ENCODE peak calls at places on chromosomes 11 and 22, in ten cellular contexts. L, V, Y, D, O, M, A, K, R and W are unnamed samples.

GRCh38 chr11:66464916-66465315 is 1.8 kb upstream of the PELI3 start:
- DNase-seq in L (no peak), V (no peak), Y (no peak), D (no peak), O (no peak), M (no peak), A (no peak), K (no peak), R (no peak), W (no peak)

GRCh38 chr11:8025816-8026215 is 38.7 kb downstream of the EIF3F start:
- DNase-seq in L (no peak), V (no peak), Y (no peak), D (peak; percentile 41), O (no peak), M (no peak), A (no peak), K (no peak), R (no peak), W (no peak)

GRCh38 chr22:21650280-21650679 is 8.2 kb downstream of the SDF2L1 start:
- DNase-seq in L (no peak), V (no peak), Y (no peak), D (no peak), O (no peak), M (no peak), A (no peak), K (no peak), R (no peak), W (no peak)

GRCh38 chr11:36211735-36212430 is 77.3 kb downstream of the COMMD9 start:
- DNase-seq in L (no peak), V (peak; percentile 11), Y (no peak), D (no peak), O (no peak), M (no peak), A (no peak), K (no peak), R (no peak), W (no peak)

GRCh38 chr22:29704528-29705285 is 15.1 kb upstream of the CABP7 start:
- DNase-seq in L (no peak), V (no peak), Y (peak; percentile 42), D (peak; percentile 34), O (peak; percentile 24), M (peak; percentile 56), A (peak; percentile 26), K (no peak), R (no peak), W (no peak)

GRCh38 chr11:47109051-47109791 is 67.5 kb downstream of the ARFGAP2 start:
- DNase-seq in L (no peak), V (peak; percentile 31), Y (no peak), D (no peak), O (no peak), M (no peak), A (no peak), K (no peak), R (no peak), W (no peak)

GRCh38 chr11:72223615-72224586 is 666 bp upstream of the INPPL1 start:
- DNase-seq in L (peak; percentile 91), V (peak; percentile 79), Y (peak; percentile 75), D (peak; percentile 70), O (no peak), M (peak; percentile 85), A (no peak), K (peak; percentile 65), R (peak; percentile 8), W (peak; percentile 83)

GRCh38 chr11:17604201-17604912 is 57.3 kb downstream of the OTOG start:
- DNase-seq in L (peak; percentile 65), V (no peak), Y (no peak), D (no peak), O (no peak), M (no peak), A (no peak), K (peak; percentile 27), R (no peak), W (no peak)

GRCh38 chr11:103491777-103492176 is 382.6 kb downstream of the DYNC2H1 start:
- DNase-seq in L (no peak), V (peak; percentile 96), Y (no peak), D (no peak), O (no peak), M (no peak), A (no peak), K (no peak), R (no peak), W (no peak)

GRCh38 chr11:124718801-124719200 is 20.9 kb upstream of the NRGN start:
- DNase-seq in L (no peak), V (no peak), Y (no peak), D (no peak), O (no peak), M (no peak), A (no peak), K (no peak), R (no peak), W (no peak)

GRCh38 chr11:124719534-124719933 is 20.2 kb upstream of the NRGN start:
- DNase-seq in L (no peak), V (no peak), Y (no peak), D (no peak), O (no peak), M (no peak), A (no peak), K (no peak), R (no peak), W (no peak)

GRCh38 chr11:124724854-124725718 is 14.7 kb upstream of the NRGN start:
- DNase-seq in L (no peak), V (no peak), Y (peak; percentile 17), D (no peak), O (no peak), M (peak; percentile 62), A (no peak), K (peak; percentile 87), R (no peak), W (no peak)

GRCh38 chr11:124725719-124726105 is 14.0 kb upstream of the NRGN start:
- DNase-seq in L (no peak), V (no peak), Y (no peak), D (no peak), O (no peak), M (no peak), A (no peak), K (no peak), R (no peak), W (no peak)

DNA sequence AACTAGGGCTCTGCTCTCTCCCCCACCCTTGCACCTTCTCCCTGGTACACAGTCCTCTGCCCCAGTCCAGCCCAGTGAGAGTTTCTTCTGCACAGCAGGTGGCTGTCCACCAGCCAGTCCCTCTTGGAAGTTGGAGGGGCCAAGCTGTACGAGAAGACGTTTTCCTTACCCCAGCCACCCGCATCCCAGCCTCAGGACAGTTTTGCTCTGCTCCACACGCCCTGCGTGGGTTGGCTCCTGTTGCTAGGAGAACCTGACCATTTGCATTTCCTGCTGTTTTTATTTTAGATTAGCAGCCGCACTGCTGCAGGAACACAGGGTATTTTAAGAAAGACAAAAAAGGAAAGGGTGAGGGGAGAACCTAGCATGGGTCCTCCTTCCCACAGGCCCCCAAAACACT is 17.6 kb upstream of the NRGN start:
- DNase-seq in L (no peak), V (no peak), Y (no peak), D (no peak), O (no peak), M (no peak), A (no peak), K (no peak), R (no peak), W (no peak)
- H3K27me3 ChIP-seq in L (no peaks in the 10 kb centered on the region), V (peaks cover 48% of the 10 kb centered on the region), Y (no peaks in the 10 kb centered on the region), D (peaks cover 23% of the 10 kb centered on the region), O (peaks cover 41% of the 10 kb centered on the region), M (peaks cover 77% of the 10 kb centered on the region), A (no peaks in the 10 kb centered on the region), K (no peaks in the 10 kb centered on the region), R (peaks cover 88% of the 10 kb centered on the region), W (peaks cover 97% of the 10 kb centered on the region)

GRCh38 chr22:33302549-33302948 is 244.4 kb upstream of the SYN3 start:
- DNase-seq in L (no peak), V (no peak), Y (no peak), D (no peak), O (no peak), M (no peak), A (no peak), K (no peak), R (no peak), W (no peak)
- H3K27ac ChIP-seq in L (no peak overlapping the region), V (no peak overlapping the region), Y (no peak overlapping the region), D (no peak overlapping the region), O (no peak overlapping the region), M (peak overlapping the region; percentile 20), A (no peak overlapping the region), K (no peak overlapping the region), R (no peak overlapping the region), W (peak overlapping the region; percentile 66)

DNA sequence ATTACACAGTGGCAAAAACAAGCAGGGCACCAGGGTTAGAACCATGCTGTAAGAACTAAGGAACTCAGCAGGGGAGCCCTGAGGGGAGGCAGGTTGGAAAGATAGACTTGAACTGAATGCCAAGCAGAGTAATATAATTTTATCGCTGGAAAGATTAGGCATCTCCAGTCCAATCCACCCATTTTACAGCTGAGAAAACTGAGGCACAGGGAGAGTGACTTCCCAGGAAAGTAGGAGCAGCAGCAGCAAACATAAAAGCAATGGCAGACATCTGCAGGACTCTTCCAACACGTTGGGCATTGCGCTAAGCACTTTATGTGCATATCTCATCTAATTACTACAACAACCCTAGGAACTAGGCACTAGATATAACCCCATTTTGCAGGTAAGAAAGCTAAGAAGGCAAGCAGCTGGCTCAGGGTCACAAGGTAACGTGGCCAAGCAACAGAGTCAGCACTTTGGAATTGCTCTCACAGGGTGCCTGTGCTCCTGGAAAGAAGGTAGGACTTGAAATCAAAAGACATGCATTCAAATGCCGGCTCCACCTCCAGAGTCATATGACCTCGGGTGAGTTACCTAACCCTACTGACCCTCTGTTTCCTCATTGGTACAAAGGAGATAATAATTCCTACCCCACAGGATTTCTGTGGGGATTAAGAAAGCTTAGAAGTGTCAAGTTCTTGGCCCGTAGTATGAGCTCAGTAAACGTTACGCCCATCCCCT is 215.3 kb downstream of the BARX2 start:
- DNase-seq in L (no peak), V (peak; percentile 69), Y (no peak), D (no peak), O (no peak), M (no peak), A (no peak), K (no peak), R (no peak), W (no peak)
- H3K27me3 ChIP-seq in L (no peaks in the 10 kb centered on the region), V (no peaks in the 10 kb centered on the region), Y (no peaks in the 10 kb centered on the region), D (no peaks in the 10 kb centered on the region), O (peaks cover 8% of the 10 kb centered on the region), M (no peaks in the 10 kb centered on the region), A (no peaks in the 10 kb centered on the region), K (peaks cover 2% of the 10 kb centered on the region), R (no peaks in the 10 kb centered on the region), W (peaks cover 33% of the 10 kb centered on the region)

GRCh38 chr22:33720166-33720878 is 200.0 kb downstream of the LARGE1 start:
- DNase-seq in L (no peak), V (no peak), Y (peak; percentile 12), D (no peak), O (no peak), M (peak; percentile 20), A (no peak), K (no peak), R (no peak), W (no peak)

GRCh38 chr22:33723915-33724314 is 196.4 kb downstream of the LARGE1 start:
- DNase-seq in L (no peak), V (no peak), Y (no peak), D (no peak), O (no peak), M (no peak), A (no peak), K (no peak), R (no peak), W (peak; percentile 27)

GRCh38 chr22:33717694-33718396 is 202.4 kb downstream of the LARGE1 start:
- DNase-seq in L (no peak), V (no peak), Y (no peak), D (no peak), O (no peak), M (no peak), A (no peak), K (no peak), R (no peak), W (no peak)

GRCh38 chr22:33726294-33726711 is 194.0 kb downstream of the LARGE1 start:
- DNase-seq in L (no peak), V (no peak), Y (peak; percentile 45), D (peak; percentile 70), O (peak; percentile 59), M (peak; percentile 13), A (no peak), K (no peak), R (no peak), W (no peak)

GRCh38 chr22:33722817-33723216 is 197.5 kb downstream of the LARGE1 start:
- DNase-seq in L (no peak), V (no peak), Y (no peak), D (no peak), O (no peak), M (no peak), A (no peak), K (no peak), R (no peak), W (no peak)
- H3K27ac ChIP-seq in L (no peak overlapping the region), V (no peak overlapping the region), Y (no peak overlapping the region), D (no peak overlapping the region), O (no peak overlapping the region), M (no peak overlapping the region), A (no peak overlapping the region), K (no peak overlapping the region), R (no peak overlapping the region), W (no peak overlapping the region)